ENCODE peak calls at places on chromosomes 6 and 20, in eight cellular contexts. O is cardiac muscle cell; V is foreskin fibroblast; Z is heart right ventricle; C is naive thymus-derived CD4-positive, alpha-beta T cell; Y is CD8-positive, alpha-beta memory T cell; L is AG04450; F is kidney epithelial cell. J is an unnamed sample.

GRCh38 chr6:149844480-149844879 is 19.7 kb downstream of the LRP11 start:
- DNase-seq in O (no peak), V (no peak), Z (no peak), C (no peak), Y (no peak), L (no peak), F (no peak), J (no peak)

GRCh38 chr20:60782959-60783625 is 469.0 kb upstream of the CDH4 start:
- DNase-seq in O (no peak), V (no peak), Z (no peak), C (no peak), Y (no peak), L (no peak), F (no peak), J (no peak)

GRCh38 chr6:138652824-138653223 is 120.7 kb upstream of the CCDC28A start:
- DNase-seq in O (no peak), V (peak; percentile 34), Z (no peak), C (no peak), Y (no peak), L (no peak), F (no peak), J (no peak)

GRCh38 chr6:2763345-2763841 is 1.8 kb upstream of the WRNIP1 start:
- DNase-seq in O (peak; percentile 36), V (no peak), Z (no peak), C (no peak), Y (no peak), L (no peak), F (no peak), J (no peak)

GRCh38 chr6:42276008-42276890 is 58.6 kb upstream of the MRPS10 start:
- DNase-seq in O (peak; percentile 73), V (no peak), Z (peak; percentile 83), C (no peak), Y (no peak), L (no peak), F (no peak), J (peak; percentile 45)

GRCh38 chr6:166313255-166314070 is 5.3 kb upstream of the PRR18 start:
- DNase-seq in O (peak; percentile 69), V (peak; percentile 69), Z (no peak), C (no peak), Y (peak; percentile 45), L (no peak), F (no peak), J (no peak)

GRCh38 chr6:170082531-170083187 is 208.2 kb downstream of the DLL1 start:
- DNase-seq in O (no peak), V (no peak), Z (peak; percentile 2), C (no peak), Y (no peak), L (no peak), F (no peak), J (no peak)

GRCh38 chr6:11650297-11650696 is 112.7 kb downstream of the TMEM170B start:
- DNase-seq in O (peak; percentile 87), V (peak; percentile 84), Z (peak; percentile 58), C (no peak), Y (no peak), L (peak; percentile 72), F (peak; percentile 37), J (peak; percentile 45)

GRCh38 chr6:27592481-27593199 is 119.7 kb upstream of the ZNF184 start:
- DNase-seq in O (peak; percentile 74), V (peak; percentile 84), Z (no peak), C (no peak), Y (peak; percentile 4), L (peak; percentile 47), F (no peak), J (no peak)

GRCh38 chr20:9617062-9617461 is 102.7 kb downstream of the LAMP5 start:
- DNase-seq in O (peak; percentile 75), V (peak; percentile 83), Z (peak; percentile 24), C (no peak), Y (peak; percentile 7), L (peak; percentile 23), F (no peak), J (peak; percentile 13)

GRCh38 chr6:124882580-124883393 is 79.5 kb upstream of the RNF217 start:
- DNase-seq in O (peak; percentile 70), V (peak; percentile 75), Z (no peak), C (no peak), Y (no peak), L (no peak), F (no peak), J (peak; percentile 39)

GRCh38 chr6:12182676-12183075 is 107.5 kb upstream of the EDN1 start:
- DNase-seq in O (no peak), V (peak; percentile 47), Z (no peak), C (no peak), Y (no peak), L (no peak), F (peak; percentile 2), J (no peak)

GRCh38 chr6:3322366-3322890 is 63.7 kb downstream of the PSMG4 start:
- DNase-seq in O (no peak), V (no peak), Z (no peak), C (no peak), Y (no peak), L (no peak), F (no peak), J (no peak)

GRCh38 chr6:29912840-29913239 is 29.5 kb upstream of the HLA-A start:
- DNase-seq in O (no peak), V (no peak), Z (no peak), C (no peak), Y (no peak), L (no peak), F (no peak), J (no peak)

GRCh38 chr6:164273491-164273890 is 859.0 kb downstream of the QKI start:
- DNase-seq in O (peak; percentile 51), V (no peak), Z (no peak), C (no peak), Y (no peak), L (no peak), F (no peak), J (no peak)

GRCh38 chr6:57423468-57423867 is 106.0 kb downstream of the PRIM2 start:
- DNase-seq in O (no peak), V (no peak), Z (no peak), C (no peak), Y (no peak), L (no peak), F (no peak), J (no peak)

GRCh38 chr6:7978736-7979135 is 68.1 kb upstream of the TXNDC5 start:
- DNase-seq in O (peak; percentile 27), V (no peak), Z (no peak), C (no peak), Y (no peak), L (no peak), F (peak; percentile 64), J (no peak)

GRCh38 chr20:11849976-11850670 is 67.6 kb upstream of the BTBD3 start:
- DNase-seq in O (peak; percentile 73), V (peak; percentile 82), Z (no peak), C (no peak), Y (no peak), L (no peak), F (no peak), J (peak; percentile 89)

GRCh38 chr20:44526129-44526528 is 4.3 kb upstream of the SERINC3 start:
- DNase-seq in O (peak; percentile 41), V (peak; percentile 67), Z (no peak), C (no peak), Y (no peak), L (no peak), F (no peak), J (peak; percentile 24)

DNA sequence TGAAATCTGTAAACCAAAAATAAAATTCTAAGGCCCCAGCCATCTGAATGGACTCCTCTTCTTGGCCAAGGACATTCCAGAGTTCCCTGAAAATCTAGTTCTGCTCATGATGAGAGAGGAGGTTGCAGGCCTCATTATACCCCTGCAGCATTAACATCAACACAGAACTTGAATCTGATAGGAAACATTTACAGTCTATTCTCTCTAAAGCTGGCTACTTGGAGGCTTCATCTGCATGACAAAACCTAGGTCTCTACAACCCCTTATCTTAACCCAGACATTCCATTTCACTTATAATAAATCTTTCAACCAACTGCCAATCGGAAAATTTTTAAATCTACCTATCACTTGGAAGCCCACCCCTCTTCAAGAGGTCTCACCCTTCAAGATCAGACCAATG is 15.7 kb downstream of the RTN4IP1 start:
- DNase-seq in O (no peak), V (no peak), Z (no peak), C (no peak), Y (no peak), L (no peak), F (no peak), J (no peak)
- H3K4me3 ChIP-seq in O (no peak overlapping the region), V (no peak overlapping the region), Z (no peak overlapping the region), C (no peak overlapping the region), Y (no peak overlapping the region), L (no peak overlapping the region), F (no peak overlapping the region), J (no peak overlapping the region)

GRCh38 chr6:139844907-139845306 is 470.5 kb upstream of the CITED2 start:
- DNase-seq in O (no peak), V (no peak), Z (no peak), C (no peak), Y (no peak), L (no peak), F (no peak), J (no peak)

GRCh38 chr6:139841794-139842215 is 467.4 kb upstream of the CITED2 start:
- DNase-seq in O (no peak), V (no peak), Z (no peak), C (no peak), Y (no peak), L (no peak), F (no peak), J (no peak)

GRCh38 chr6:139834232-139834631 is 459.8 kb upstream of the CITED2 start:
- DNase-seq in O (no peak), V (peak; percentile 54), Z (no peak), C (no peak), Y (no peak), L (no peak), F (no peak), J (no peak)

DNA sequence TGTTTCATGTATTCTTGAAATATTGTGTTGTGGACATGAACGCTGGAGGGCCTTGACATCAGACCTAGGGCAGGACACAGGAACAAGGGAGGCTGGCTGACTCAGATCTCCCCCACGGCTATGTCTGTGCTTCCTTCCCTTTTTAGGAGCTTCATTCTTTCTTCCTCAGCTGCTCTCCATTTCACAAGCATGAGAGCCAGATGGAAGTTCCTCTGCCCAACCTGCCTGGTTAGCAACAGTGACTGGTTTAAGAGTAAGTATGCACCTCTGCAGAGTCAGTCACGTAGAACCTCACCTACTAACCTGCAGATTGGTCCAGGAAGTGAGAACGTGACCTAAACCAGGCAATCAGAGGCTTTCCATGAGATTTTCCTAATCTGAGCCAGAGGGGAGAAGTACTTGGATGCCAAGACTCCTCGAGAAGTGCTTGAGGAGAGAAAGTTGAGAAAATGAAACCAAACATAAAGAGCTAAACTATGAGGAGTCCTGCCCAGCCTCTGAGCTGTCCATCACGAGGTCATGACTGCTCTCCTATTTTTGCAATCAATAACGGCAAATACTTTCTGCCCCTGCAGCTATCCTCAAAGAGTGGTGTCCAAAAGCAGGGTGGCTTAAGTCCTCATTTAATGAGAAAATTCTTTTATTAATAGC is 465.2 kb upstream of the CITED2 start:
- DNase-seq in O (no peak), V (peak; percentile 76), Z (peak; percentile 26), C (no peak), Y (no peak), L (no peak), F (no peak), J (no peak)
- H3K4me3 ChIP-seq in O (no peak overlapping the region), V (peak overlapping the region; percentile 9), Z (peak overlapping the region; percentile 8), C (no peak overlapping the region), Y (no peak overlapping the region), L (no peak overlapping the region), F (no peak overlapping the region), J (no peak overlapping the region)

GRCh38 chr20:37901667-37902503 is 1.0 kb upstream of the VSTM2L start:
- DNase-seq in O (peak; percentile 73), V (peak; percentile 68), Z (no peak), C (no peak), Y (no peak), L (peak; percentile 3), F (no peak), J (no peak)
- H3K4me3 ChIP-seq in O (peak overlapping the region; percentile 65), V (no peak overlapping the region), Z (peak overlapping the region; percentile 46), C (no peak overlapping the region), Y (no peak overlapping the region), L (peak overlapping the region; percentile 48), F (no peak overlapping the region), J (no peak overlapping the region)

GRCh38 chr6:28615955-28616747 is 90.5 kb downstream of the GPX5 start:
- DNase-seq in O (no peak), V (no peak), Z (no peak), C (no peak), Y (no peak), L (no peak), F (no peak), J (no peak)
- H3K4me3 ChIP-seq in O (no peak overlapping the region), V (no peak overlapping the region), Z (no peak overlapping the region), C (no peak overlapping the region), Y (no peak overlapping the region), L (no peak overlapping the region), F (no peak overlapping the region), J (no peak overlapping the region)

J was measured in skeletal muscle cell.